ENCODE peak calls at places on chromosomes 3 and 15, in seven cellular contexts. U is GM13976, I is brain microvascular endothelial cell, L is colonic mucosa, S is PC-3, N is fibroblast of lung, T is heart right ventricle. X is an unnamed sample.

GRCh38 chr15:40358492-40359353 is 704 bp downstream of the DISP2 start:
- DNase-seq in U (peak; percentile 48), I (no peak), L (peak; percentile 66), S (peak; percentile 27), N (no peak), T (no peak), X (peak; percentile 29)

GRCh38 chr3:11195201-11195600 is 40.9 kb downstream of the HRH1 start:
- DNase-seq in U (no peak), I (no peak), L (no peak), S (no peak), N (peak; percentile 38), T (no peak), X (no peak)

GRCh38 chr3:66153471-66153870 is 67.3 kb upstream of the SLC25A26 start:
- DNase-seq in U (no peak), I (no peak), L (no peak), S (no peak), N (no peak), T (no peak), X (no peak)

GRCh38 chr3:101976473-101976872 is 127.2 kb downstream of the NFKBIZ start:
- DNase-seq in U (peak; percentile 50), I (no peak), L (no peak), S (no peak), N (peak; percentile 58), T (no peak), X (peak; percentile 78)

GRCh38 chr3:76063811-76064210 is 278.5 kb upstream of the ZNF717 start:
- DNase-seq in U (no peak), I (no peak), L (no peak), S (no peak), N (no peak), T (no peak), X (no peak)

GRCh38 chr15:58703610-58704009 is 45.9 kb downstream of the ADAM10 start:
- DNase-seq in U (no peak), I (no peak), L (no peak), S (no peak), N (no peak), T (no peak), X (no peak)

GRCh38 chr3:12750223-12750622 is 8.8 kb downstream of the TMEM40 start:
- DNase-seq in U (no peak), I (peak; percentile 56), L (no peak), S (peak; percentile 94), N (peak; percentile 88), T (peak; percentile 55), X (peak; percentile 42)

GRCh38 chr3:188627652-188628051 is 473.7 kb downstream of the LPP start:
- DNase-seq in U (no peak), I (peak; percentile 55), L (no peak), S (peak; percentile 91), N (peak; percentile 90), T (no peak), X (no peak)

GRCh38 chr3:73765878-73766564 is 141.3 kb upstream of the PDZRN3 start:
- DNase-seq in U (no peak), I (no peak), L (no peak), S (no peak), N (peak; percentile 39), T (peak; percentile 8), X (no peak)

GRCh38 chr3:64331605-64332004 is 106.3 kb upstream of the PRICKLE2 start:
- DNase-seq in U (no peak), I (no peak), L (no peak), S (no peak), N (no peak), T (no peak), X (no peak)

GRCh38 chr3:148400754-148401153 is 296.9 kb upstream of the AGTR1 start:
- DNase-seq in U (no peak), I (no peak), L (no peak), S (no peak), N (peak; percentile 59), T (no peak), X (no peak)

GRCh38 chr3:134803051-134803505 is 8.0 kb downstream of the EPHB1 start:
- DNase-seq in U (no peak), I (no peak), L (no peak), S (no peak), N (no peak), T (no peak), X (peak; percentile 59)

GRCh38 chr3:126928921-126929485 is 53.9 kb upstream of the PLXNA1 start:
- DNase-seq in U (no peak), I (no peak), L (no peak), S (no peak), N (no peak), T (no peak), X (no peak)

GRCh38 chr3:126927846-126928245 is 55.1 kb upstream of the PLXNA1 start:
- DNase-seq in U (no peak), I (peak; percentile 47), L (no peak), S (peak; percentile 25), N (no peak), T (no peak), X (no peak)

GRCh38 chr3:126925411-126926171 is 57.3 kb upstream of the PLXNA1 start:
- DNase-seq in U (no peak), I (no peak), L (no peak), S (no peak), N (no peak), T (peak; percentile 40), X (no peak)

GRCh38 chr3:126927405-126927750 is 55.5 kb upstream of the PLXNA1 start:
- DNase-seq in U (no peak), I (no peak), L (no peak), S (no peak), N (no peak), T (no peak), X (no peak)

DNA sequence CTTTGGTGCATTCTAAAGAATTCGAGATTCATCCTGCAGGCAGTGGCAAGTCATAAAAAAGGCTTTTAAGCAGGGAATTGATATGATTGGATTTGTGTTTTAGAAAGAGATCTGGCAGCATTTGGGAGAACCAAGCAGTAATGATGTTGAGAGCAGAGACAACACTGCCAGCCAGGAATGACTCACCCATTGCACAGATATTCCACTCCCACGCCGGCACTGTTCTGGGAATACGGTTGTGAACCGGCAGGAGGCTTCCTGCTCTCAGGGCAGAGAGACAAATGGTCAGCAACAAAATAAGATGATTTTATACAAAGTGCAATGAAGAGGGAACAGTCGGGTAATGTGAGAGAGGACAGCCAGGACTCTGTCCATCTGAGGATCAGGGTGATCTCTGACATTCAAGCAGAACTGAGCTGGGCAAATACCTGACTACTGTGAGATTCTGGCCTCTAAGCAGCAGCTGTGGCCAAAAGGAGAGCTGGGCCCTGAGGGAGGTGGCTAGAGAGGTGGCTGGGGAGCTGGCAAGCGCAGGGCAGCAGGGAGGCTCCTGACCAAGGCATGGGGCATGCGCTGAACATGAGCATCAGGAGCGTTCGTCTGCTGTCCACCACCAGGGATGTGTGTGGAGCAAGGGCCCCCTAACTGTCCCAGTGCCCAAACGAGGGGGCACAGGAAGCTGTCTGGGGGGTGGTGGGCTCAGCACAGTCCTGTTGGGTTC is 56.1 kb upstream of the PLXNA1 start:
- DNase-seq in U (no peak), I (peak; percentile 85), L (no peak), S (peak; percentile 76), N (peak; percentile 77), T (peak; percentile 67), X (no peak)
- TF ChIP-seq CTCF in U (no peak), I (peak; percentile 70), L (no peak), S (no peak), N (peak; percentile 50), T (no peak), X (no peak)

DNA sequence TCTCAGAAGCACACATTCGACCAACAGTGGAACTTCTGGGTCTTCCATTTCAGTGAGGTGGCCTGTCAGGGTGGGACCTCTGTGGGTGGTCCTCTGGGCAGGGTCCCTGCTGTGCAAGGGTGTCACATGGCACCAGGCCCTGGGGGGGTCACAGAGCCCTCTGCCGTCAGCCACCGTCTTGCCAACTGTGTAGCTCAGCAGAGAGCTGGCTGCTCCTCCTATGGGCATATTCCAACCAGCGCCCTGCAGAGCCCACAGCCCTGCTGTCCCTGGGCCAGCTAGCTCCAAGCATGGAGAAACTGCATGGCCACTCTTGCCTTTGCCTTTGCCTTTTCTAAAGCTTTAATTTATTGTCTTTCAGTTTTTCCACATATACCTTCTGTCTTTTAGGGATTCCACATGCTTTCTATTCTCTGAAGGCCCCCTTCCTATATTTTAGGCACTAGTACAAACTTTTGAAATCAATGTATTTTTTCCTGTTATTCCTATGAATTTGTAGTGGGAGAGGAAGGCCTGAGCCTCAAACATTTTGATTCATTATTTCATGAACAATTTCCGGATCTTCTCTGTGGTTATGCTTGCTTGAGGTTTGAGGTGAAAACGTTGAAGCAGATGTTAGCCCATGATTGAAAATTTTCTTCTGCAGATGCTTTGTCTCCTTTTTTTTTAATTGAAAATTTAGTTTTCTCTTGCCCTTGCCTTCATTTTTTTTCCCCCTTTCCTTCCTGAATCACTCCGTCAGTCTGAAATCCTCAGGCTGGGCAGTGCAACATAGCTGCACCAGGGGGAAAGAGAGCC is 11.7 kb downstream of the IQCF1 start:
- DNase-seq in U (no peak), I (no peak), L (no peak), S (no peak), N (no peak), T (no peak), X (no peak)
- TF ChIP-seq CTCF in U (no peak), I (no peak), L (no peak), S (no peak), N (no peak), T (no peak), X (no peak)

DNA sequence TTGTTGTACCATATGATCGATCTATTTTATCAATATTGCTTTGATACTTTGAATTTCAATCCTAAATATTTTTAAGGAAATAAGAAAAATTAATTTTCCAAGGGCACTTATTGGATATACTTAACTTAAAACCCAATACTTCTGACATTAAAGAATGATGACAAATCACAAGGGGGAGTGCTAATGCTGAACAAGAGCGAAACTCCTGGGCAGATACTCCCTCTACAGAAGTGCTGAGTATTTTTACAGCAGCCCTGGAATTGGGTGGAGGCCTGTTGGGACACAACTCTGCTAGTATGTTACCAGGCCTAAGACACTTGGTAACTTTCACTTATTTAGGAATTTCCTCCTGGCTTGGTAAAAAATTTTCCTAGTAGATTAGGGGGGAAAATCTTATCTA is 46.2 kb downstream of the DENND6A start:
- DNase-seq in U (no peak), I (peak; percentile 47), L (no peak), S (peak; percentile 49), N (peak; percentile 56), T (peak; percentile 15), X (no peak)
- TF ChIP-seq CTCF in U (no peak), I (peak; percentile 45), L (no peak), S (peak; percentile 58), N (no peak), T (peak; percentile 49), X (no peak)

GRCh38 chr3:68207327-68207726 is 552.9 kb upstream of the SUCLG2 start:
- DNase-seq in U (no peak), I (no peak), L (no peak), S (no peak), N (no peak), T (no peak), X (no peak)

GRCh38 chr3:68211637-68212036 is 557.2 kb upstream of the SUCLG2 start:
- DNase-seq in U (no peak), I (no peak), L (no peak), S (no peak), N (no peak), T (no peak), X (no peak)

DNA sequence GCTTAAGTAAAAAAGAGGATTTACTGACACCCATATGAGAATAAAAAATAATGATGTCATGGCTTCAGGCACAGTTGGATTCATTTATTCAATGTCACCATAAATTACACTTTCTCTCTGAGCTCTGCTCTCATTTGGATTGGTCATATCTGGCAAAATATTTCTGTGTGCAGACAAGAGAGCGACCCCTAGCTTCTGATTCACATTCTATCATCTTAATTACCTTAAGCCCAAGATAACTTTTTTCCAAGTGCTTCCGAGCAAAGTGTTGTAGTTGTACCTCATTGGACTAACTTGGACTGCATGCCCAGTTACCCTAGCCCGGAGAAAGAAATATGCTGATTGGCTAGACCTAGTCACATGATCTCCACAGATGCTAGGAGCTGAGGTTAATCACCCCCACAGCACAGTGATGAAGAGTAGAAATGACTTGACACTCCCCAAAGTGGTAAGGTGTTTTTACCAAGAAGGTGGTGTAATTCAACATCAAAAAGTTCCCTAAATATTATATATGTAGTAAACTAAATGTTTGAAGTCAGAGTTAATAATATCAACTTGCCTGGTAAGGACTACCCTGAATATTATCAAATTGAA is 552.2 kb upstream of the SUCLG2 start:
- DNase-seq in U (no peak), I (no peak), L (no peak), S (peak; percentile 5), N (no peak), T (no peak), X (peak; percentile 2)
- TF ChIP-seq CTCF in U (peak; percentile 3), I (no peak), L (no peak), S (peak; percentile 36), N (no peak), T (no peak), X (no peak)